ENCODE peak calls at places on chromosomes 1 and 21, in five cellular contexts. C, A, B, Y and J are unnamed samples.
A peak's percentile ranks its signal among the peaks of the same experiment; 100 is the strongest.

GRCh38 chr1:110513511-110513910 is 5.5 kb downstream of the KCNA10 start:
- DNase-seq in A (no peak), C (no peak), Y (no peak), B (no peak), J (no peak)

GRCh38 chr1:156643266-156644092 is 1.6 kb downstream of the BCAN start:
- DNase-seq in Y (no peak), C (no peak), B (no peak), A (no peak), J (no peak)

GRCh38 chr1:2443285-2444137 is 31.1 kb upstream of the PEX10 start:
- DNase-seq in B (no peak), Y (no peak), A (no peak), C (no peak), J (no peak)

GRCh38 chr1:206717237-206717989 is 32.7 kb downstream of the MAPKAPK2 start:
- DNase-seq in Y (no peak), A (no peak), B (no peak), C (no peak), J (no peak)

GRCh38 chr1:168736450-168736980 is 7.5 kb upstream of the DPT start:
- DNase-seq in B (no peak), Y (no peak), C (no peak), A (no peak), J (no peak)

GRCh38 chr1:63981408-63981773 is 207.6 kb downstream of the ROR1 start:
- DNase-seq in B (no peak), A (no peak), Y (no peak), C (no peak), J (no peak)

GRCh38 chr21:42097274-42097673 is 26.2 kb downstream of the UMODL1 start:
- DNase-seq in Y (no peak), A (no peak), C (no peak), B (no peak), J (peak; percentile 7)

GRCh38 chr1:8780405-8780804 is 37.0 kb downstream of the RERE start:
- DNase-seq in Y (no peak), A (no peak), C (no peak), B (no peak), J (no peak)

GRCh38 chr1:186655877-186656276 is 24.3 kb downstream of the PTGS2 start:
- DNase-seq in B (no peak), Y (no peak), A (no peak), C (no peak), J (no peak)

GRCh38 chr1:11541236-11541635 is 62.3 kb downstream of the DISP3 start:
- DNase-seq in A (no peak), B (no peak), Y (no peak), C (no peak), J (no peak)

GRCh38 chr1:27117733-27118439 is 37.0 kb downstream of the SLC9A1 start:
- DNase-seq in A (no peak), B (no peak), C (no peak), Y (no peak), J (no peak)

GRCh38 chr1:185483647-185484450 is 166.8 kb upstream of the IVNS1ABP start:
- DNase-seq in C (no peak), Y (no peak), B (no peak), A (peak; percentile 69), J (no peak)

GRCh38 chr1:182549811-182550210 is 39.2 kb downstream of the RNASEL start:
- DNase-seq in Y (no peak), A (no peak), B (no peak), C (no peak), J (no peak)

GRCh38 chr1:188782220-188782841 is 1695.3 kb downstream of the BRINP3 start:
- DNase-seq in Y (no peak), A (no peak), B (no peak), C (no peak), J (peak; percentile 12)

GRCh38 chr1:102919659-102920058 is 188.7 kb downstream of the COL11A1 start:
- DNase-seq in B (no peak), A (no peak), Y (no peak), C (no peak), J (no peak)

GRCh38 chr21:45459171-45460010 is 54.4 kb downstream of the COL18A1 start:
- DNase-seq in C (no peak), B (no peak), Y (peak; percentile 5), A (no peak), J (no peak)

GRCh38 chr1:224631471-224632105 is 15.5 kb downstream of the CNIH3 start:
- DNase-seq in B (no peak), A (no peak), C (no peak), Y (no peak), J (no peak)

GRCh38 chr21:25636727-25637126 is 2.3 kb upstream of the JAM2 start:
- DNase-seq in A (no peak), B (no peak), Y (no peak), C (no peak), J (no peak)

GRCh38 chr1:211551628-211552465 is 27.1 kb downstream of the SLC30A1 start:
- DNase-seq in C (no peak), B (no peak), Y (no peak), A (no peak), J (no peak)

GRCh38 chr1:172746091-172746949 is 87.4 kb downstream of the FASLG start:
- DNase-seq in C (peak; percentile 29), A (peak; percentile 93), B (no peak), Y (no peak), J (peak; percentile 83)

GRCh38 chr1:182227864-182228547 is 163.6 kb downstream of the GLUL start:
- DNase-seq in Y (no peak), B (no peak), A (no peak), C (no peak), J (no peak)

GRCh38 chr1:23421752-23422312 is 2.7 kb downstream of the TCEA3 start:
- DNase-seq in B (no peak), A (peak; percentile 77), Y (no peak), C (no peak), J (no peak)

GRCh38 chr21:16205527-16205926 is 475.7 kb downstream of the USP25 start:
- DNase-seq in A (no peak), B (no peak), Y (no peak), C (no peak), J (no peak)

GRCh38 chr1:229273507-229274232 is 2.8 kb downstream of the RAB4A start:
- DNase-seq in B (no peak), A (no peak), C (no peak), Y (no peak), J (no peak)

GRCh38 chr1:211546543-211546942 is 32.4 kb downstream of the SLC30A1 start:
- DNase-seq in Y (no peak), C (no peak), A (no peak), B (no peak), J (no peak)

GRCh38 chr1:194338241-194338948 is 1152.0 kb upstream of the B3GALT2 start:
- DNase-seq in B (no peak), Y (no peak), A (no peak), C (no peak), J (no peak)

GRCh38 chr1:2525896-2526823 is at the start of gene PANK4:
- DNase-seq in A (peak; percentile 53), Y (peak; percentile 95), B (peak; percentile 93), C (peak; percentile 99), J (no peak)

GRCh38 chr1:238833919-238834318 is 552.4 kb upstream of the CHRM3 start:
- DNase-seq in A (no peak), C (no peak), B (no peak), Y (no peak), J (no peak)